ENCODE peak calls at places on chromosome 16, in six cellular contexts. D, H, A, M, O and G are unnamed samples.

GRCh38 chr16:53946745-53947386 is 242.9 kb downstream of the FTO start:
- DNase-seq in D (no peak), H (no peak), A (no peak), M (no peak), O (no peak), G (no peak)

GRCh38 chr16:29774730-29775129 is 3.3 kb upstream of the ZG16 start:
- DNase-seq in D (no peak), H (no peak), A (no peak), M (no peak), O (no peak), G (no peak)

GRCh38 chr16:24525970-24526559 is 13.3 kb upstream of the RBBP6 start:
- DNase-seq in D (no peak), H (no peak), A (peak; percentile 58), M (no peak), O (peak; percentile 26), G (no peak)

GRCh38 chr16:87196229-87196628 is 121.0 kb downstream of the C16orf95 start:
- DNase-seq in D (no peak), H (no peak), A (no peak), M (no peak), O (no peak), G (no peak)

GRCh38 chr16:74078877-74079586 is 217.6 kb upstream of the PSMD7 start:
- DNase-seq in D (no peak), H (no peak), A (no peak), M (no peak), O (no peak), G (no peak)

GRCh38 chr16:70751593-70751992 is 49.4 kb downstream of the VAC14 start:
- DNase-seq in D (no peak), H (no peak), A (no peak), M (no peak), O (no peak), G (no peak)

GRCh38 chr16:18931756-18932155 is 5.5 kb upstream of the SMG1 start:
- DNase-seq in D (peak; percentile 47), H (no peak), A (peak; percentile 26), M (no peak), O (no peak), G (no peak)

GRCh38 chr16:3959148-3959547 is 78.6 kb upstream of the CREBBP start:
- DNase-seq in D (no peak), H (no peak), A (no peak), M (no peak), O (no peak), G (no peak)

GRCh38 chr16:78292726-78293380 is 193.4 kb downstream of the WWOX start:
- DNase-seq in D (no peak), H (no peak), A (peak; percentile 63), M (no peak), O (no peak), G (no peak)

GRCh38 chr16:1193143-1193824 is 31.8 kb downstream of the TPSG1 start:
- DNase-seq in D (no peak), H (peak; percentile 67), A (peak; percentile 19), M (no peak), O (no peak), G (no peak)
- TF ChIP-seq POLR2AphosphoS5 in D (no peak), H (no peak), A (no peak), M (no peak), O (no peak), G (no peak)

GRCh38 chr16:1959269-1960039 is at the start of gene NDUFB10:
- DNase-seq in D (peak; percentile 41), H (peak; percentile 91), A (peak; percentile 80), M (peak; percentile 94), O (peak; percentile 96), G (peak; percentile 87)
- TF ChIP-seq POLR2A in D (peak; percentile 91), H (peak; percentile 85), A (peak; percentile 99), M (peak; percentile 69), O (no peak), G (peak; percentile 86)

GRCh38 chr16:50146479-50147435 is 6.3 kb upstream of the TENT4B start:
- DNase-seq in D (no peak), H (no peak), A (no peak), M (no peak), O (no peak), G (no peak)
- TF ChIP-seq TAF1 in D (no peak), H (no peak), A (no peak), M (no peak), O (no peak), G (no peak)

GRCh38 chr16:10743227-10743609 is 424 bp upstream of the NUBP1 start:
- DNase-seq in D (no peak), H (no peak), A (no peak), M (no peak), O (no peak), G (no peak)

GRCh38 chr16:10743610-10744369 is at the start of gene NUBP1:
- DNase-seq in D (peak; percentile 94), H (peak; percentile 96), A (peak; percentile 98), M (peak; percentile 89), O (peak; percentile 100), G (peak; percentile 86)

GRCh38 chr16:10744370-10745030 is 858 bp downstream of the NUBP1 start:
- DNase-seq in D (no peak), H (no peak), A (no peak), M (no peak), O (no peak), G (no peak)

GRCh38 chr16:10749680-10750035 is 6.0 kb downstream of the NUBP1 start:
- DNase-seq in D (no peak), H (no peak), A (no peak), M (no peak), O (no peak), G (no peak)

DNA sequence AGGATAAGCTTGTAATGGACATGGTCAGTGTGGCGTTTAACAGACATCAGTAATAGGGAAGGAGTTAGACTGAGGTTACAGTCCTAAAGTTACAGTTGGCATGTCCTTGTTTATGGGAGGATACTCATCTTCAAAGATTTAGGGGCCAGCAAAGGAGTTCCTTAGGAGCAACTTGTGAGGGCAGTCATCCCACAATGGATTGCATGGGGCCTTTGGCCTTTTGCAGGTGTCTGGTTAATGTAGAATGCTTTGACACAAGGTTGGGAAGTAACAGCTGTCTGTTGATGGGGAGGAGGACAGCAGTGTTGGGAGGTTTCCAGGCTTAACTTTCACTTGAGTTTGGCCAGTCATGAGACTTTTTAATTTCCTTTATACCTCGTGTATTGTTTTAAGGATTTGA is 2.2 kb downstream of the NUBP1 start:
- DNase-seq in D (no peak), H (no peak), A (no peak), M (no peak), O (no peak), G (no peak)
- TF ChIP-seq POLR2AphosphoS5 in D (no peak), H (no peak), A (no peak), M (no peak), O (no peak), G (no peak)

DNA sequence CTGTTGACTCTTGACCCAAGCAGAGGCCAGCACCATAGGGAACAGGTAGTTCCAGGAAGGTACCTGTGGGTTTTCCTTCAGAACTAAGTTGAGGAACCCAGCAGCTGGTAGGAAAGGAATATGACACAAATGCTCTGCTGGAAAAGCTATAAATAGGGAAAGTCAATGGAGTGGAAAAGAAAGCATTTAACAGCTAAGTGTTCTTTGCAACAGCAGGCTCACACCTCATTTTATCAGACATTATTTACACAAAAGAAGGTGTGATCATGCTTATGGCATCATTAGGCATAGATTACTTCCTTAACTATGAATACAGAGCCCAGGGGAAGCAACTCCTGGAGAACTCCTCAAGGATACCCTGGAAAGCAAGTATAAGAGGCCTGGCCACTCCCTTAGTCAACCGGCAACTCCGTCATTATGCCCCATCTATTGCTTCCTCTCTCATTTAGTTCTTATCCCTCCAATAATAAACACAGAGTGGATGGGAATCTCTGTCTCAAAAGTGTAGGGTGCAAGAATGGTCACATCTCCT is 128.1 kb downstream of the HS3ST2 start:
- DNase-seq in D (no peak), H (no peak), A (no peak), M (no peak), O (no peak), G (no peak)
- TF ChIP-seq POLR2A in D (no peak), H (no peak), A (no peak), M (no peak), O (no peak), G (no peak)

GRCh38 chr16:31429314-31429713 is 1.2 kb upstream of the COX6A2 start:
- DNase-seq in D (no peak), H (no peak), A (no peak), M (no peak), O (no peak), G (no peak)

GRCh38 chr16:31428277-31428597 is at the start of gene COX6A2:
- DNase-seq in D (no peak), H (no peak), A (no peak), M (no peak), O (no peak), G (no peak)

GRCh38 chr16:31430380-31431052 is 2.4 kb upstream of the COX6A2 start:
- DNase-seq in D (no peak), H (no peak), A (no peak), M (no peak), O (no peak), G (no peak)

GRCh38 chr16:31428638-31429247 is 583 bp upstream of the COX6A2 start:
- DNase-seq in D (no peak), H (no peak), A (no peak), M (no peak), O (no peak), G (no peak)

GRCh38 chr16:31427441-31428276 is 501 bp downstream of the COX6A2 start:
- DNase-seq in D (no peak), H (peak; percentile 89), A (no peak), M (no peak), O (peak; percentile 61), G (no peak)
- TF ChIP-seq TAF1 in D (no peak), H (no peak), A (no peak), M (no peak), O (no peak), G (no peak)

DNA sequence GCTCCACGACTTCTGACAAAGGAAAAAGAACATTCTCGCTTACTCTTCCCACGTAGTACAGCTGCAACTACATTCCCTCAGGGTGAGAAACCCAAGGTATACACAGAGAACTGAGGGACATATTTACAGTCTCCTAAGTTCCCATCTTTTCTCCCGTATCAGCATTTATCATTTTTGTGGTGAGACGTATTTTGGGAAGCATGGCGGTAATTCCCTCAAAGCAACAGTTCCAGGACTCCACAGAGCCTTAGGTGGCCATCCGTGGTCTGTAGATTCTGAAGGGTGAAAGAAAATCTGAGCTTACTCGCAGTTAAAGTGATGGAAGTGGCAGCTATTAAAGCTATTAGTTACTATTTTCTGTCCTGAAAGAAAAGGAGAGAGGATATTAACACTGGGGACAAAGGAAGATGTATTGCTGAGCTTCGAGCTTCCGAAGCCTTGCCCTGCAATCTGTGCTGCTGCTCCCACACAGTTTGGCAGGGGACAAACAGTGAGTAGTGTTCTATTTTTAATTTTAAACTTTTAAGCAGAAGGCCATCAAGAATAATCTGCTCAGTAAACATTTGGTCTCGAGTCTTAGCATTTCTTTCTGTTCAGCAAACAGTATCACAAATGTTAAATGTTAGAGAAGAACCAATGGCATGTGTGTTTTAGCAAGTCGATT is 1296.1 kb downstream of the CDH8 start:
- DNase-seq in D (no peak), H (no peak), A (no peak), M (no peak), O (no peak), G (no peak)
- TF ChIP-seq POLR2AphosphoS5 in D (no peak), H (no peak), A (no peak), M (no peak), O (no peak), G (no peak)